ENCODE peak calls at places on chromosomes 4 and X, in five cellular contexts. L, G, E, M and D are unnamed samples.

GRCh38 chrX:130111220-130111934 is 1.1 kb upstream of the ELF4 start:
- DNase-seq in E (no peak), L (peak; percentile 74), G (no peak), M (no peak), D (no peak)

GRCh38 chr4:168605411-168605810 is 108.6 kb downstream of the PALLD start:
- DNase-seq in G (no peak), M (no peak), L (no peak), E (no peak), D (no peak)

GRCh38 chrX:154441564-154441963 is 2.4 kb upstream of the FAM50A start:
- DNase-seq in G (no peak), L (no peak), M (no peak), E (no peak), D (no peak)

GRCh38 chrX:150475466-150475865 is 93.0 kb upstream of the MTM1 start:
- DNase-seq in G (no peak), M (no peak), L (no peak), E (no peak), D (no peak)

GRCh38 chr4:74793757-74794340 is 474 bp downstream of the BTC start:
- DNase-seq in G (peak; percentile 51), M (no peak), L (peak; percentile 91), E (peak; percentile 93), D (no peak)

GRCh38 chr4:97590266-97590665 is 553.0 kb downstream of the STPG2 start:
- DNase-seq in E (no peak), M (no peak), L (no peak), G (no peak), D (no peak)

GRCh38 chr4:161714928-161715327 is 448.9 kb downstream of the FSTL5 start:
- DNase-seq in E (no peak), G (no peak), M (no peak), L (no peak), D (no peak)

GRCh38 chr4:48380583-48381167 is 39.3 kb downstream of the SLAIN2 start:
- DNase-seq in L (no peak), E (no peak), M (no peak), G (no peak), D (peak; percentile 13)

GRCh38 chr4:184274288-184274951 is 56.7 kb upstream of the ENPP6 start:
- DNase-seq in G (peak; percentile 63), M (no peak), E (peak; percentile 44), L (no peak), D (no peak)

GRCh38 chrX:44157858-44158257 is 184.7 kb upstream of the NDP start:
- DNase-seq in L (no peak), E (no peak), G (no peak), M (no peak), D (no peak)

DNA sequence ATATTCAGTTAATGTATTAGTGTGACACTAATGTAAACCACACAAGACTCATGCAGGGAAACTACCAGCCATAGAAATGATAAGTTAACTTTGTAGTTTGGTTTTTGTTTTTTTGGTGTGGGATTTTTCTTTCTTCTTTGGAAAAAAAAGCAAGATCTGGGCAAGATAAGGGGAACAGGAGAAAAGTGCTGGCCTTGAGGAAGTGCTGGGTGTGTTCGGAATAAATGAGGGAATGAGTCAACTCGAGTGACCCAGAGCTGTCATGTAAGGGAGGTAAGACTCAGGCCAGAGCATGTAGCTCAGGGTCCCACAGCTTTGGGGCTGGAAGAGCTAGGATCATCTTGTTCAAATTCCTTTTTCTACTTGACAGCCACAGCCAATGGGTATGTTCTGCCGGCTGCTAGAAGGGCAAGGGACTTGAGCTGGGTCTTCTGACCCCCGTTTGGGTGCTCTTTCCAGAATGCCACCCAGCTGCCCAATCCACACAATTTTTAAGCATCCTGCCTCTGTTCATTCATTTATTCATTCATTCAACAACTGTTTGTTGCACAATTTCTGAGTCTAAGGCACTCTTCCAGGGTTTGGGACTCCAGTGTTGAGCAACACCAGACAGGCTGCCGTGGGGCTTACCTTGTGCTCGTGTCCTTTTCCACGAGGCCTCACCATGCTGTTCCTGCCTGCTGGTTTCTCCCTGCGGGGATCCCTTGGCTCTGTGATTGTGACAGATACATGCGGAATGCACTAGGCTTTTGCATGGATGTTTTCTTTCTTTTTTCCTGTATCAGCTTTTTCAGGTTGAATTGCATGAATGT is 54.5 kb downstream of the CLDN34 start:
- DNase-seq in E (no peak), G (peak; percentile 68), L (no peak), M (no peak), D (no peak)
- H3K4me1 ChIP-seq in E (no peaks in the 10 kb centered on the region), G (peaks cover 8% of the 10 kb centered on the region), L (peaks cover 8% of the 10 kb centered on the region), M (no peaks in the 10 kb centered on the region), D (peaks cover 4% of the 10 kb centered on the region)

DNA sequence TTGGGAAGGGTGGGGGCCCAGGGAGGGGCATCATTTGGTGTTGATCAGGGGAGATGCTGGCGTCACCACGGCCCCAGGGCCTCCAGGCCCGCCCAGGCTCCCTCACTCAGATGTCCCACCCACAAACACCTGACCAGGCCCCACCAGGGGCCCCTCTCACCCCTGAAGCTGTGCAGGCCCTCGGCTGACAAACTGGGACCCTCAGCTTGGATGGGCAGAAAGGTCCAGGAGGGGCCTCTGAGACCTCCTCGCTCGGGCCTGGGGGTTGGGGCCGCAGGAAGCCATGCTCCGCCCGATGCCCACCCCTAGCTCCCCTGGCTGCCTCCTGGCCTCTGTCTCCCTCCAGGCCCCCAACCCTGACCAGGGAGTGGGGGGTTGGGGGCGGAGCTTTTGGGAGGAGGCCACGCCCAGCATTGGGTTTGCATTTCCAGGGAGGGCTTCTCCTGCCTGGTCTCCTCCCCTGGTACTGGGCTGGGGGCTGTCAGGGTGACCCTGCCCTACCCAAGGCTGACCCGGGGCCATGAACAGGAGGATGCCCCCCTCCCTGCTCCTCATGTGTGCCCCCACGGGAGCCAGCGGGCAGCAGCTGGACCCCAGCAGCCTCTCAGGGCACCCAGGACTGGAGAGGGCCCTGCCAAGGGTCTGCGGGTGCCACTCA is 33.4 kb upstream of the SPON2 start:
- DNase-seq in L (peak; percentile 72), G (no peak), M (no peak), E (peak; percentile 31), D (no peak)
- H3K4me1 ChIP-seq in L (peaks cover under 1% of the 10 kb centered on the region), G (no peaks in the 10 kb centered on the region), M (peaks cover 27% of the 10 kb centered on the region), E (no peaks in the 10 kb centered on the region), D (peaks cover 3% of the 10 kb centered on the region)

GRCh38 chr4:128286474-128287158 is 997 bp downstream of the PGRMC2 start:
- DNase-seq in E (no peak), G (no peak), M (no peak), L (no peak), D (no peak)
- H3K4me1 ChIP-seq in E (peaks cover 3% of the 10 kb centered on the region), G (peaks cover 17% of the 10 kb centered on the region), M (no peaks in the 10 kb centered on the region), L (peaks cover 8% of the 10 kb centered on the region), D (peaks cover 23% of the 10 kb centered on the region)

GRCh38 chrX:13938053-13938765 is 91.5 kb downstream of the GEMIN8 start:
- DNase-seq in E (peak; percentile 78), L (peak; percentile 80), M (no peak), G (no peak), D (no peak)

GRCh38 chrX:13937370-13938052 is 92.2 kb downstream of the GEMIN8 start:
- DNase-seq in G (no peak), M (no peak), E (peak; percentile 72), L (no peak), D (no peak)

GRCh38 chrX:13939741-13940597 is 89.7 kb downstream of the GEMIN8 start:
- DNase-seq in E (no peak), G (no peak), M (no peak), L (no peak), D (no peak)

GRCh38 chrX:13938766-13939530 is 90.7 kb downstream of the GEMIN8 start:
- DNase-seq in G (no peak), L (no peak), M (no peak), E (peak; percentile 60), D (no peak)

DNA sequence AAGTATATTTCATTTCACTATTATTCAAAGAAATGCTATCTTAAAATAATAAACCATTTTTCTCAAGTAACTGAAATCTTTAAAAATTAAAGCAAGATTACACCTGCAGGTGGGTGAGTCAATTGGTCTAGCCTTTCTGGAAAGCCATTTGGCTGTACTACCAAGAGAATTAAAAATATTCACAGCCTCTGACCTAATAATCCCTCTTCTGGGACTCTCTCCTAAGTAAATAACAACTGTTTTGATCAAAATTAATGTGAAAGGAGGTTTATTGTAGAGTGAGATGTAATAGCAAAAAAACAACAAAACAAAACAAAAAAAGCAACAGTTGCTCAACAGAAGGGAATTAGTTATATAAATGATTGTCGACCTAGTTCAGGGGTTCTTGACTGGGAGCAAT is 89.0 kb downstream of the GEMIN8 start:
- DNase-seq in E (no peak), M (no peak), G (no peak), L (no peak), D (no peak)
- H3K4me1 ChIP-seq in E (no peaks in the 10 kb centered on the region), M (no peaks in the 10 kb centered on the region), G (peaks cover 3% of the 10 kb centered on the region), L (no peaks in the 10 kb centered on the region), D (no peaks in the 10 kb centered on the region)

GRCh38 chr4:113757486-113757885 is 4.1 kb downstream of the CAMK2D start:
- DNase-seq in G (no peak), E (no peak), M (no peak), L (no peak), D (no peak)
- H3K4me1 ChIP-seq in G (peaks cover 6% of the 10 kb centered on the region), E (peaks cover 3% of the 10 kb centered on the region), M (peaks cover 12% of the 10 kb centered on the region), L (no peaks in the 10 kb centered on the region), D (peaks cover 22% of the 10 kb centered on the region)

GRCh38 chrX:2500091-2500680 is 590 bp downstream of the DHRSX start:
- DNase-seq in G (peak; percentile 47), E (peak; percentile 81), M (no peak), L (peak; percentile 80), D (no peak)
- H3K4me1 ChIP-seq in G (peaks cover 23% of the 10 kb centered on the region), E (peaks cover 6% of the 10 kb centered on the region), M (peaks cover 4% of the 10 kb centered on the region), L (no peaks in the 10 kb centered on the region), D (peaks cover 25% of the 10 kb centered on the region)